ENCODE peak calls at places on chromosomes 3 and 15, in seven cellular contexts. I is head of caudate nucleus, L is ACHN, Q is lower lobe of right lung, S is RWPE1, J is tibial nerve, X is pancreas. B is an unnamed sample.
A peak's percentile ranks its signal among the peaks of the same experiment; 100 is the strongest.

GRCh38 chr3:30738605-30739004 is 132.2 kb downstream of the TGFBR2 start:
- DNase-seq in I (no peak), L (no peak), Q (no peak), S (no peak), J (no peak), X (no peak), B (no peak)

GRCh38 chr15:68642491-68642845 is 63.7 kb downstream of the CORO2B start:
- DNase-seq in I (peak; percentile 10), L (no peak), Q (no peak), S (no peak), J (no peak), X (no peak), B (no peak)

GRCh38 chr3:67415504-67415903 is 238.9 kb downstream of the SUCLG2 start:
- DNase-seq in I (no peak), L (no peak), Q (no peak), S (no peak), J (no peak), X (no peak), B (no peak)

GRCh38 chr3:109563149-109563548 is 225.8 kb upstream of the DPPA4 start:
- DNase-seq in I (no peak), L (no peak), Q (no peak), S (no peak), J (no peak), X (no peak), B (no peak)

GRCh38 chr3:197881601-197882000 is 68.4 kb upstream of the RPL35A start:
- DNase-seq in I (no peak), L (no peak), Q (no peak), S (no peak), J (no peak), X (no peak), B (no peak)

GRCh38 chr3:55669133-55669532 is 182.0 kb upstream of the WNT5A start:
- DNase-seq in I (no peak), L (no peak), Q (no peak), S (peak; percentile 1), J (no peak), X (no peak), B (no peak)

GRCh38 chr15:62456011-62456920 is 291.2 kb upstream of the C2CD4B start:
- DNase-seq in I (peak; percentile 40), L (no peak), Q (no peak), S (no peak), J (no peak), X (no peak), B (no peak)

GRCh38 chr3:194396897-194397756 is 1.9 kb downstream of the GP5 start:
- DNase-seq in I (no peak), L (no peak), Q (no peak), S (no peak), J (no peak), X (no peak), B (no peak)

GRCh38 chr3:4270726-4271125 is 32.4 kb upstream of the SETMAR start:
- DNase-seq in I (no peak), L (no peak), Q (no peak), S (no peak), J (no peak), X (no peak), B (no peak)

GRCh38 chr3:118544458-118544857 is 490.2 kb downstream of the IGSF11 start:
- DNase-seq in I (no peak), L (no peak), Q (no peak), S (peak; percentile 75), J (no peak), X (no peak), B (no peak)